ENCODE peak calls at places on chromosomes 2 and 18, in six cellular contexts. One of them, this sample, is unnamed.

GRCh38 chr2:142220901-142221300 is 90.1 kb upstream of the LRP1B start:
- DNase-seq in ELF-1: no peak
- DNase-seq in mammary epithelial cell: peak
- DNase-seq in GM18507: no peak
- DNase-seq in NCI-H345: no peak
- DNase-seq in epithelial cell of proximal tubule: no peak
- DNase-seq in this sample: no peak

GRCh38 chr2:105168543-105168942 is 73.0 kb upstream of the GPR45 start:
- DNase-seq in ELF-1: no peak
- DNase-seq in mammary epithelial cell: no peak
- DNase-seq in GM18507: no peak
- DNase-seq in NCI-H345: no peak
- DNase-seq in epithelial cell of proximal tubule: no peak
- DNase-seq in this sample: no peak

GRCh38 chr2:46988230-46988629 is 72.6 kb upstream of the MCFD2 start:
- DNase-seq in ELF-1: no peak
- DNase-seq in mammary epithelial cell: no peak
- DNase-seq in GM18507: no peak
- DNase-seq in NCI-H345: no peak
- DNase-seq in epithelial cell of proximal tubule: no peak
- DNase-seq in this sample: no peak

GRCh38 chr2:3037196-3038194 is 340.1 kb downstream of the EIPR1 start:
- DNase-seq in ELF-1: no peak
- DNase-seq in mammary epithelial cell: no peak
- DNase-seq in GM18507: no peak
- DNase-seq in NCI-H345: no peak
- DNase-seq in epithelial cell of proximal tubule: no peak
- DNase-seq in this sample: no peak

GRCh38 chr2:101149241-101150192 is 1.7 kb downstream of the TBC1D8 start:
- DNase-seq in ELF-1: peak
- DNase-seq in mammary epithelial cell: peak
- DNase-seq in GM18507: no peak
- DNase-seq in NCI-H345: no peak
- DNase-seq in epithelial cell of proximal tubule: no peak
- DNase-seq in this sample: no peak

GRCh38 chr2:74756356-74756890 is 77.5 kb upstream of the HK2 start:
- DNase-seq in ELF-1: no peak
- DNase-seq in mammary epithelial cell: no peak
- DNase-seq in GM18507: no peak
- DNase-seq in NCI-H345: no peak
- DNase-seq in epithelial cell of proximal tubule: no peak
- DNase-seq in this sample: no peak

GRCh38 chr18:41745166-41746049 is 209.6 kb upstream of the PIK3C3 start:
- DNase-seq in ELF-1: peak
- DNase-seq in mammary epithelial cell: peak
- DNase-seq in GM18507: no peak
- DNase-seq in NCI-H345: peak
- DNase-seq in epithelial cell of proximal tubule: no peak
- DNase-seq in this sample: peak

GRCh38 chr18:49238433-49239042 is 221.9 kb downstream of the DYM start:
- DNase-seq in ELF-1: peak
- DNase-seq in mammary epithelial cell: no peak
- DNase-seq in GM18507: no peak
- DNase-seq in NCI-H345: no peak
- DNase-seq in epithelial cell of proximal tubule: no peak
- DNase-seq in this sample: peak

GRCh38 chr2:8542381-8543064 is 139.3 kb upstream of the ID2 start:
- DNase-seq in ELF-1: no peak
- DNase-seq in mammary epithelial cell: no peak
- DNase-seq in GM18507: no peak
- DNase-seq in NCI-H345: no peak
- DNase-seq in epithelial cell of proximal tubule: no peak
- DNase-seq in this sample: no peak

GRCh38 chr2:100551303-100551702 is 11.5 kb upstream of the PDCL3 start:
- DNase-seq in ELF-1: no peak
- DNase-seq in mammary epithelial cell: no peak
- DNase-seq in GM18507: no peak
- DNase-seq in NCI-H345: no peak
- DNase-seq in epithelial cell of proximal tubule: no peak
- DNase-seq in this sample: no peak

GRCh38 chr2:221075203-221075602 is 496.9 kb downstream of the EPHA4 start:
- DNase-seq in ELF-1: no peak
- DNase-seq in mammary epithelial cell: no peak
- DNase-seq in GM18507: no peak
- DNase-seq in NCI-H345: no peak
- DNase-seq in epithelial cell of proximal tubule: no peak
- DNase-seq in this sample: no peak

GRCh38 chr2:203626952-203627681 is 79.3 kb upstream of the CD28 start:
- DNase-seq in ELF-1: no peak
- DNase-seq in mammary epithelial cell: no peak
- DNase-seq in GM18507: no peak
- DNase-seq in NCI-H345: no peak
- DNase-seq in epithelial cell of proximal tubule: no peak
- DNase-seq in this sample: no peak

GRCh38 chr2:205721057-205721767 is 38.9 kb downstream of the NRP2 start:
- DNase-seq in ELF-1: peak
- DNase-seq in mammary epithelial cell: no peak
- DNase-seq in GM18507: no peak
- DNase-seq in NCI-H345: no peak
- DNase-seq in epithelial cell of proximal tubule: no peak
- DNase-seq in this sample: peak

GRCh38 chr18:49510393-49511115 is 23.5 kb upstream of the C18orf32 start:
- DNase-seq in ELF-1: peak
- DNase-seq in mammary epithelial cell: peak
- DNase-seq in GM18507: no peak
- DNase-seq in NCI-H345: peak
- DNase-seq in epithelial cell of proximal tubule: no peak
- DNase-seq in this sample: peak

GRCh38 chr2:156956161-156956560 is 301.3 kb upstream of the GALNT5 start:
- DNase-seq in ELF-1: no peak
- DNase-seq in mammary epithelial cell: peak
- DNase-seq in GM18507: no peak
- DNase-seq in NCI-H345: no peak
- DNase-seq in epithelial cell of proximal tubule: no peak
- DNase-seq in this sample: no peak

GRCh38 chr2:43481927-43482542 is 113.8 kb downstream of the THADA start:
- DNase-seq in ELF-1: no peak
- DNase-seq in mammary epithelial cell: no peak
- DNase-seq in GM18507: no peak
- DNase-seq in NCI-H345: no peak
- DNase-seq in epithelial cell of proximal tubule: no peak
- DNase-seq in this sample: no peak

GRCh38 chr2:1405967-1406366 is 7.3 kb upstream of the TPO start:
- DNase-seq in ELF-1: no peak
- DNase-seq in mammary epithelial cell: no peak
- DNase-seq in GM18507: no peak
- DNase-seq in NCI-H345: no peak
- DNase-seq in epithelial cell of proximal tubule: no peak
- DNase-seq in this sample: no peak

GRCh38 chr18:23258566-23259265 is 123.4 kb downstream of the CABLES1 start:
- DNase-seq in ELF-1: no peak
- DNase-seq in mammary epithelial cell: no peak
- DNase-seq in GM18507: no peak
- DNase-seq in NCI-H345: no peak
- DNase-seq in epithelial cell of proximal tubule: no peak
- DNase-seq in this sample: no peak

GRCh38 chr2:241818229-241818942 is 9.4 kb downstream of the NEU4 start:
- DNase-seq in ELF-1: no peak
- DNase-seq in mammary epithelial cell: no peak
- DNase-seq in GM18507: no peak
- DNase-seq in NCI-H345: no peak
- DNase-seq in epithelial cell of proximal tubule: no peak
- DNase-seq in this sample: no peak

GRCh38 chr2:218256612-218257350 is 4.0 kb upstream of the GPBAR1 start:
- DNase-seq in ELF-1: no peak
- DNase-seq in mammary epithelial cell: no peak
- DNase-seq in GM18507: no peak
- DNase-seq in NCI-H345: no peak
- DNase-seq in epithelial cell of proximal tubule: no peak
- DNase-seq in this sample: no peak

GRCh38 chr2:62423235-62423634 is 82.8 kb downstream of the TMEM17 start:
- DNase-seq in ELF-1: peak
- DNase-seq in mammary epithelial cell: peak
- DNase-seq in GM18507: no peak
- DNase-seq in NCI-H345: no peak
- DNase-seq in epithelial cell of proximal tubule: no peak
- DNase-seq in this sample: no peak

GRCh38 chr2:9002637-9003365 is 683 bp downstream of the MBOAT2 start:
- DNase-seq in ELF-1: peak
- DNase-seq in mammary epithelial cell: peak
- DNase-seq in GM18507: no peak
- DNase-seq in NCI-H345: peak
- DNase-seq in epithelial cell of proximal tubule: no peak
- DNase-seq in this sample: peak

GRCh38 chr2:168118733-168119518 is 128.5 kb downstream of the STK39 start:
- DNase-seq in ELF-1: peak
- DNase-seq in mammary epithelial cell: peak
- DNase-seq in GM18507: no peak
- DNase-seq in NCI-H345: peak
- DNase-seq in epithelial cell of proximal tubule: no peak
- DNase-seq in this sample: peak

GRCh38 chr2:26613241-26614204 is 27.6 kb downstream of the CIB4 start:
- DNase-seq in ELF-1: no peak
- DNase-seq in mammary epithelial cell: no peak
- DNase-seq in GM18507: no peak
- DNase-seq in NCI-H345: peak
- DNase-seq in epithelial cell of proximal tubule: no peak
- DNase-seq in this sample: no peak

GRCh38 chr2:54904836-54905235 is 145.4 kb downstream of the RTN4 start:
- DNase-seq in ELF-1: no peak
- DNase-seq in mammary epithelial cell: peak
- DNase-seq in GM18507: no peak
- DNase-seq in NCI-H345: no peak
- DNase-seq in epithelial cell of proximal tubule: no peak
- DNase-seq in this sample: no peak

GRCh38 chr2:75035444-75036353 is 77.3 kb downstream of the POLE4 start:
- DNase-seq in ELF-1: no peak
- DNase-seq in mammary epithelial cell: no peak
- DNase-seq in GM18507: no peak
- DNase-seq in NCI-H345: no peak
- DNase-seq in epithelial cell of proximal tubule: no peak
- DNase-seq in this sample: no peak

GRCh38 chr2:205585451-205586045 is 96.8 kb upstream of the NRP2 start:
- DNase-seq in ELF-1: peak
- DNase-seq in mammary epithelial cell: no peak
- DNase-seq in GM18507: no peak
- DNase-seq in NCI-H345: peak
- DNase-seq in epithelial cell of proximal tubule: no peak
- DNase-seq in this sample: no peak

GRCh38 chr2:109442715-109443319 is 170.9 kb downstream of the SEPTIN10 start:
- DNase-seq in ELF-1: no peak
- DNase-seq in mammary epithelial cell: no peak
- DNase-seq in GM18507: no peak
- DNase-seq in NCI-H345: no peak
- DNase-seq in epithelial cell of proximal tubule: no peak
- DNase-seq in this sample: no peak

GRCh38 chr2:236715077-236715476 is 145.5 kb downstream of the ACKR3 start:
- DNase-seq in ELF-1: no peak
- DNase-seq in mammary epithelial cell: no peak
- DNase-seq in GM18507: no peak
- DNase-seq in NCI-H345: no peak
- DNase-seq in epithelial cell of proximal tubule: no peak
- DNase-seq in this sample: no peak

This sample was measured in WERI-Rb-1.